ENCODE peak calls at places on chromosome 13, in seven cellular contexts. J is foreskin fibroblast; B is left ventricle myocardium inferior; F is omental fat pad; M is cardiac fibroblast; H is OCI-LY7; A is CD4-positive, alpha-beta T cell. Z is an unnamed sample.

GRCh38 chr13:92989301-92989700 is 237.3 kb upstream of the GPC6 start:
- DNase-seq in F (no peak), B (no peak), H (no peak), J (no peak), A (no peak), M (no peak), Z (no peak)

GRCh38 chr13:33611016-33611805 is 206.7 kb upstream of the RFC3 start:
- DNase-seq in M (peak; percentile 95), J (no peak), H (no peak), A (no peak), B (peak; percentile 76), F (no peak), Z (no peak)

GRCh38 chr13:39787086-39787487 is 131.6 kb downstream of the COG6 start:
- DNase-seq in F (no peak), A (no peak), J (no peak), H (no peak), B (no peak), M (peak; percentile 71), Z (peak; percentile 37)

GRCh38 chr13:49220856-49221614 is 897 bp downstream of the MLNR start:
- DNase-seq in J (no peak), F (no peak), H (no peak), B (no peak), M (peak; percentile 15), A (no peak), Z (no peak)

GRCh38 chr13:68078874-68079273 is 848.7 kb upstream of the PCDH9 start:
- DNase-seq in H (no peak), B (no peak), M (no peak), F (no peak), A (no peak), J (no peak), Z (no peak)

GRCh38 chr13:20964904-20965303 is 62.4 kb upstream of the XPO4 start:
- DNase-seq in M (no peak), F (no peak), A (no peak), J (peak; percentile 35), H (no peak), B (no peak), Z (peak; percentile 14)

GRCh38 chr13:60398949-60399589 is 2.0 kb downstream of the TDRD3 start:
- DNase-seq in A (no peak), J (no peak), H (no peak), F (no peak), M (peak; percentile 12), B (no peak), Z (no peak)

GRCh38 chr13:30052127-30052526 is 201.7 kb upstream of the UBL3 start:
- DNase-seq in B (no peak), F (no peak), M (no peak), J (no peak), A (no peak), H (no peak), Z (no peak)

GRCh38 chr13:46614582-46614981 is 61.6 kb downstream of the LRCH1 start:
- DNase-seq in F (no peak), J (no peak), M (peak; percentile 90), A (no peak), B (no peak), H (no peak), Z (no peak)

GRCh38 chr13:102903659-102904407 is 58.0 kb downstream of the ERCC5 start:
- DNase-seq in F (no peak), J (no peak), B (no peak), H (peak; percentile 30), A (no peak), M (peak; percentile 28), Z (no peak)

GRCh38 chr13:89899302-89900103 is 1448.0 kb upstream of the MIR17HG start:
- DNase-seq in B (no peak), J (no peak), F (no peak), A (no peak), H (no peak), M (no peak), Z (no peak)

GRCh38 chr13:39401091-39401647 is 201.8 kb downstream of the LHFPL6 start:
- DNase-seq in M (no peak), A (no peak), H (no peak), J (no peak), F (no peak), B (no peak), Z (no peak)

GRCh38 chr13:100870898-100871297 is 196.3 kb upstream of the TMTC4 start:
- DNase-seq in J (no peak), B (no peak), H (no peak), M (no peak), F (no peak), A (no peak), Z (no peak)

GRCh38 chr13:107192289-107192688 is 624.4 kb upstream of the ARGLU1 start:
- DNase-seq in J (no peak), B (no peak), A (no peak), H (no peak), F (no peak), M (no peak), Z (no peak)

GRCh38 chr13:28820099-28821051 is at the start of gene MTUS2:
- DNase-seq in A (no peak), B (no peak), M (no peak), J (no peak), F (no peak), H (no peak), Z (no peak)

GRCh38 chr13:25678398-25678797 is 306.6 kb downstream of the ATP8A2 start:
- DNase-seq in H (no peak), J (no peak), F (no peak), B (no peak), M (no peak), A (peak; percentile 3), Z (no peak)

GRCh38 chr13:27536361-27537101 is 83.8 kb downstream of the LNX2 start:
- DNase-seq in H (no peak), M (no peak), F (no peak), B (no peak), J (no peak), A (no peak), Z (no peak)

GRCh38 chr13:110462091-110462490 is 99.4 kb downstream of the RAB20 start:
- DNase-seq in M (no peak), J (no peak), B (no peak), F (no peak), H (no peak), A (no peak), Z (no peak)

GRCh38 chr13:104086205-104086604 is 1020.0 kb upstream of the SLC10A2 start:
- DNase-seq in F (no peak), J (no peak), M (peak; percentile 50), B (no peak), A (no peak), H (no peak), Z (no peak)

GRCh38 chr13:92413452-92413851 is 813.2 kb upstream of the GPC6 start:
- DNase-seq in A (no peak), M (no peak), H (no peak), B (no peak), F (no peak), J (no peak), Z (no peak)

GRCh38 chr13:84339456-84339855 is 457.2 kb upstream of the SLITRK1 start:
- DNase-seq in A (no peak), J (no peak), F (no peak), H (no peak), B (no peak), M (no peak), Z (no peak)

GRCh38 chr13:112873851-112874750 is 94.9 kb upstream of the MCF2L start:
- DNase-seq in B (peak; percentile 80), J (peak; percentile 47), F (peak; percentile 90), A (no peak), M (peak; percentile 72), H (peak; percentile 56), Z (no peak)

GRCh38 chr13:112875627-112876026 is 93.4 kb upstream of the MCF2L start:
- DNase-seq in J (no peak), A (no peak), M (no peak), F (no peak), H (no peak), B (peak; percentile 0), Z (no peak)

GRCh38 chr13:112876305-112877000 is 92.6 kb upstream of the MCF2L start:
- DNase-seq in A (no peak), B (peak; percentile 16), F (no peak), H (no peak), J (no peak), M (no peak), Z (no peak)

GRCh38 chr13:112877066-112877465 is 91.9 kb upstream of the MCF2L start:
- DNase-seq in F (no peak), J (no peak), A (no peak), B (peak; percentile 7), H (no peak), M (no peak), Z (no peak)

GRCh38 chr13:112874751-112875300 is 94.2 kb upstream of the MCF2L start:
- DNase-seq in J (no peak), B (peak; percentile 12), H (no peak), F (no peak), M (no peak), A (no peak), Z (no peak)
- TF ChIP-seq CTCF in J (no peak), B (peak; percentile 31), H (peak; percentile 4), F (no peak), M (no peak), A (no peak), Z (no peak)

GRCh38 chr13:78589206-78589605 is 14.1 kb downstream of the POU4F1 start:
- DNase-seq in H (peak; percentile 29), J (no peak), B (peak; percentile 32), A (no peak), M (no peak), F (no peak), Z (no peak)

GRCh38 chr13:78587395-78587794 is 16.0 kb downstream of the POU4F1 start:
- DNase-seq in F (no peak), H (no peak), M (no peak), B (no peak), A (no peak), J (no peak), Z (no peak)

GRCh38 chr13:78586706-78587105 is 16.6 kb downstream of the POU4F1 start:
- DNase-seq in J (no peak), M (no peak), A (no peak), H (no peak), F (no peak), B (no peak), Z (no peak)
- TF ChIP-seq CTCF in J (peak; percentile 7), M (peak; percentile 23), A (no peak), H (peak; percentile 53), F (no peak), B (no peak), Z (no peak)

DNA sequence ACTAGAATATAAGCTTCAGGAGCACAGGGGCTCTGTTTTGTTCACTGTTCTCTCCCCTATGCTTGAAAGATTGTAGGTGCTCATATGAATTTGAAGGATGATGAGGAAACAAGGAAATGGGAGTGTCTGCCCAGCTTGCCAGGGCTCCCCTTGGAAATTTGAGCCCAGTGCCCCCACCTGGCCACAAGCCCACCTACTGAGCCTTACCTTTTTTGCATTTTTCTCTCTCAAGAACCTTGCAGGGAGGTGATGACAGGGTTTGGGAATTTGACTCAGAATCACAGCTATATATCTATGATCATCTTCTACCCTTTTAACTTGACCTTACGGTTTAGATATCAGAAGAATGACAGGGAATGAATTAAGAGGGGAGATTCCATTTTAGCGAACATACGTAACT is 33.8 kb downstream of the SERP2 start:
- DNase-seq in A (no peak), F (no peak), B (no peak), H (no peak), J (no peak), M (no peak), Z (no peak)
- TF ChIP-seq CTCF in A (no peak), F (no peak), B (no peak), H (peak; percentile 21), J (no peak), M (no peak), Z (no peak)

GRCh38 chr13:95337597-95337996 is 36.3 kb upstream of the ABCC4 start:
- DNase-seq in M (no peak), B (no peak), F (no peak), H (no peak), A (no peak), J (no peak), Z (no peak)
- TF ChIP-seq CTCF in M (no peak), B (no peak), F (no peak), H (no peak), A (no peak), J (no peak), Z (no peak)